ENCODE peak calls at places on chromosomes 13 and 19, in five cellular contexts. O, H, E, Y and A are unnamed samples. For H3K27me3, the result is how much of the 10 kb centered on the place peaks cover.

GRCh38 chr19:16714702-16715294 is 4.8 kb upstream of the NWD1 start:
- ATAC-seq in E (no peak), Y (peak), H (peak), O (peak), A (peak)

GRCh38 chr13:27954406-27954851 is 14.7 kb downstream of the CDX2 start:
- ATAC-seq in H (peak), Y (no peak), E (peak), O (no peak), A (peak)

GRCh38 chr19:32876919-32877285 is 7.3 kb upstream of the SLC7A9 start:
- ATAC-seq in H (no peak), E (no peak), O (no peak), Y (no peak), A (no peak)

GRCh38 chr19:2249880-2250764 is 999 bp downstream of the AMH start:
- ATAC-seq in Y (peak), O (peak), H (peak), E (no peak), A (peak)

GRCh38 chr19:48379058-48379457 is 12.3 kb downstream of the KDELR1 start:
- ATAC-seq in H (no peak), Y (peak), E (no peak), O (no peak), A (no peak)

GRCh38 chr13:80040977-80041310 is 300.0 kb downstream of the SPRY2 start:
- ATAC-seq in O (no peak), H (no peak), E (no peak), Y (no peak), A (peak)

GRCh38 chr13:34655554-34655953 is 286.5 kb upstream of the NBEA start:
- ATAC-seq in Y (no peak), E (no peak), O (no peak), H (no peak), A (no peak)

GRCh38 chr13:73140804-73141203 is 82.0 kb downstream of the KLF5 start:
- ATAC-seq in Y (no peak), E (no peak), O (peak), H (no peak), A (no peak)

GRCh38 chr13:30194906-30195305 is 112.4 kb downstream of the KATNAL1 start:
- ATAC-seq in O (no peak), E (no peak), Y (no peak), H (no peak), A (no peak)

GRCh38 chr19:35247526-35248309 is 1.1 kb upstream of the LSR start:
- ATAC-seq in H (peak), Y (peak), E (peak), O (peak), A (peak)

GRCh38 chr13:110421696-110422395 is 114.8 kb downstream of the COL4A2 start:
- ATAC-seq in E (no peak), Y (no peak), O (no peak), H (peak), A (no peak)

GRCh38 chr13:27172495-27172842 is 858 bp upstream of the USP12 start:
- ATAC-seq in O (no peak), Y (no peak), H (peak), E (no peak), A (no peak)

GRCh38 chr19:37845932-37846331 is 60.5 kb downstream of the WDR87 start:
- ATAC-seq in E (no peak), O (no peak), Y (no peak), H (no peak), A (no peak)

GRCh38 chr19:15285896-15286591 is 46.3 kb downstream of the BRD4 start:
- ATAC-seq in E (no peak), O (no peak), H (peak), Y (peak), A (no peak)

GRCh38 chr13:26538363-26539317 is 18.8 kb upstream of the WASF3 start:
- ATAC-seq in Y (no peak), E (no peak), H (no peak), O (no peak), A (peak)

GRCh38 chr19:16849168-16849567 is 20.0 kb downstream of the SIN3B start:
- ATAC-seq in E (no peak), O (no peak), H (no peak), Y (no peak), A (no peak)

GRCh38 chr13:35697281-35697680 is 220.8 kb upstream of the MAB21L1 start:
- ATAC-seq in E (peak), O (peak), H (no peak), Y (no peak), A (no peak)

GRCh38 chr19:38674388-38675133 is 27.1 kb downstream of the ACTN4 start:
- ATAC-seq in H (peak), E (peak), Y (peak), O (no peak), A (peak)

GRCh38 chr19:46441775-46442332 is 13.1 kb upstream of the PNMA8C start:
- ATAC-seq in H (no peak), O (no peak), Y (no peak), E (no peak), A (no peak)

DNA sequence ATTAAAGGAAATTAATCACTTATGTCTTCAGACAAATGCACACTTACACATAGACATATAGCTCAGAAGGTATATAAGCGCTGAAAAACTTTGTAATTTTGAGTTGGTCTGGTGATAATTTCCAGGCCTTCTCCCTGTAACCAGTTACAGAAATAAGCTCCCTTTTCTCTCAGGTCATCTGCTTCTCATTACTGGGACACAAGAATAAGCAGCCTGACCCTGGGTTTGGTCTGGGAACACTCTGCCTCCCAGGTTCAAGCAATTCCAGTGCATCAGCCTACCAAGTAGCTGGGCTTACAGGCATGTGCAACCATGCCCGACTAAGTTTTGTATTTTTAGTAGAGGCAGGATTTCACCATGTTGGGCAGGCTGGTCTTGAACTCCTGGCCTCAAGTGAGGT is 274.5 kb downstream of the LMO7 start:
- ATAC-seq in H (no peak), O (no peak), E (no peak), Y (no peak), A (no peak)
- TF ChIP-seq EP300 in H (no peak), O (no peak), E (no peak), Y (no peak), A (no peak)

GRCh38 chr13:93172109-93172508 is 54.5 kb upstream of the GPC6 start:
- ATAC-seq in Y (no peak), H (no peak), E (no peak), O (no peak), A (no peak)
- TF ChIP-seq CTCF in Y (no peak), H (no peak), E (no peak), O (no peak), A (no peak)

GRCh38 chr13:111595791-111596190 is 275.3 kb downstream of the TEX29 start:
- ATAC-seq in E (no peak), H (no peak), Y (no peak), O (no peak), A (no peak)
- H3K27me3 ChIP-seq in E (under half), H (under half), Y (under half), O (under half), A (under half)

GRCh38 chr13:106917024-106917491 is 349.1 kb upstream of the ARGLU1 start:
- ATAC-seq in E (no peak), Y (no peak), H (no peak), O (no peak), A (no peak)

GRCh38 chr13:106915146-106915545 is 347.2 kb upstream of the ARGLU1 start:
- ATAC-seq in O (no peak), H (no peak), E (no peak), Y (no peak), A (no peak)

GRCh38 chr13:106917673-106918652 is 350.0 kb upstream of the ARGLU1 start:
- ATAC-seq in O (peak), H (peak), Y (peak), E (peak), A (peak)

GRCh38 chr13:106919093-106919492 is 351.2 kb upstream of the ARGLU1 start:
- ATAC-seq in Y (no peak), O (no peak), E (no peak), H (peak), A (no peak)

GRCh38 chr13:106916329-106916728 is 348.4 kb upstream of the ARGLU1 start:
- ATAC-seq in Y (no peak), O (no peak), H (no peak), E (no peak), A (no peak)
- TF ChIP-seq EP300 in Y (no peak), O (no peak), H (no peak), E (no peak), A (no peak)

GRCh38 chr19:8242212-8242821 is 33.1 kb downstream of the CERS4 start:
- ATAC-seq in E (no peak), O (no peak), H (no peak), Y (no peak), A (no peak)

GRCh38 chr19:8243146-8243545 is 34.0 kb downstream of the CERS4 start:
- ATAC-seq in E (no peak), O (no peak), H (no peak), Y (no peak), A (no peak)

GRCh38 chr19:8239528-8240273 is 30.5 kb downstream of the CERS4 start:
- ATAC-seq in Y (no peak), H (peak), O (peak), E (no peak), A (no peak)

GRCh38 chr19:8240274-8241229 is 31.4 kb downstream of the CERS4 start:
- ATAC-seq in H (peak), O (peak), Y (peak), E (peak), A (peak)

GRCh38 chr19:8241646-8242045 is 32.5 kb downstream of the CERS4 start:
- ATAC-seq in O (no peak), Y (no peak), H (no peak), E (no peak), A (no peak)
- TF ChIP-seq CTCF in O (no peak), Y (no peak), H (no peak), E (no peak), A (no peak)

GRCh38 chr19:916645-917322 is 349 bp upstream of the KISS1R start:
- ATAC-seq in E (no peak), Y (peak), O (peak), H (no peak), A (no peak)

GRCh38 chr19:919157-920050 is 2.3 kb downstream of the KISS1R start:
- ATAC-seq in E (no peak), H (peak), O (no peak), Y (no peak), A (no peak)

GRCh38 chr19:918152-918437 is 962 bp downstream of the KISS1R start:
- ATAC-seq in O (no peak), E (no peak), H (no peak), Y (no peak), A (no peak)

GRCh38 chr19:918481-919156 is 1.5 kb downstream of the KISS1R start:
- ATAC-seq in E (no peak), H (no peak), O (no peak), Y (no peak), A (no peak)

GRCh38 chr19:917323-918151 is at the start of gene KISS1R:
- ATAC-seq in E (no peak), H (peak), O (peak), Y (peak), A (no peak)
- H3K27me3 ChIP-seq in E (under half), H (under half), O (under half), Y (under half), A (half or more)

GRCh38 chr19:56315076-56315828 is 613 bp upstream of the ZSCAN5A start:
- ATAC-seq in Y (peak), E (peak), H (peak), O (peak), A (peak)
- TF ChIP-seq EP300 in Y (no peak), E (no peak), H (no peak), O (no peak), A (no peak)

DNA sequence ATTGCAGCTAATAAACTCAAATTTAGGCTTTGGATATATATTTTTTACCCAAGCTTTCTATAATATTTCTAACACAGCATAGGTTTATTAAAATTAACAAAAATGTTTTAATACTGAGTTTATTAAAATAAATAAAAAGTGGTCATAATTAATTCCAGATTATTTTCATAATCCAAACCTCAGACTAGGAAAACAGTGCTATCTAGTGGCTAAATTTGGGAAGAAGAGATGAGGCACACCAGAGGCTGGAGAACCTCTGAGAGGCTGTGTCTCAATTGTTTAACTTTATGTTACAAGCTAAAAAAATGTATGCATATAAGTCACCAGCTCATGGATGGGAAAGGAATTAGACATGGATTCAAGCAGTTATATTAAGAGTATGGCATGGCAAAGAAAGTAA is 392.5 kb downstream of the DIAPH3 start:
- ATAC-seq in Y (no peak), O (no peak), H (no peak), E (no peak), A (no peak)
- TF ChIP-seq CTCF in Y (peak), O (peak), H (peak), E (no peak), A (peak)

DNA sequence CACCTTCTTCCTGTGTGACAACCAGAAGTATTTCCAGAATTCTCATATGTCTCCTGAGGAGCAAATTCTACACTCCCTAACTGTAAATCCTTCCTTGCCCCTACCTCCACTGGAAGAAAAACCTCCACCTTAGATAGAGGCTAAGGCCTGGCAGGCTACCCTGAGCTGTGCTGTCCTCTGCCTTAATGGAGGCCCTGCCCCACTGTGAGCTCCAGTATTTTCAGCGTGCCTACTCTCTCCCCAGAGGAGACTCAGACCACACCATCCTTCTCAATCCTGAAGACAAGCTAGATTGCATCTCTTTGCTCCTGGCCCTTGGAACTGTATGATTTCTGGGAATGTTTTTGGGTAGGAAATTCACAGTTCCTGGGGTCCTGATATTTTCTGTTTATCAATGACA is 110.0 kb upstream of the OBI1 start:
- ATAC-seq in E (no peak), O (no peak), H (no peak), Y (no peak), A (no peak)
- H3K27me3 ChIP-seq in E (under half), O (under half), H (under half), Y (under half), A (under half)